ENCODE peak calls at places on chromosome 13, in nine cellular contexts. P is head of caudate nucleus; L is GOT3; U is GM18507; V is EH; H is activated naive CD4-positive, alpha-beta T cell; Z is A549; Q is MM.1S; E is CD8-positive, alpha-beta T cell. N is an unnamed sample.

GRCh38 chr13:109517516-109517915 is 268.9 kb downstream of the IRS2 start:
- DNase-seq in P (no peak), L (no peak), U (no peak), V (no peak), H (no peak), Z (no peak), Q (no peak), E (no peak), N (no peak)

GRCh38 chr13:36674337-36675212 is 755 bp downstream of the SERTM1 start:
- DNase-seq in P (no peak), L (no peak), U (no peak), V (no peak), H (no peak), Z (no peak), Q (no peak), E (no peak), N (no peak)

GRCh38 chr13:111508902-111509509 is 188.6 kb downstream of the TEX29 start:
- DNase-seq in P (peak; percentile 33), L (no peak), U (no peak), V (no peak), H (no peak), Z (no peak), Q (no peak), E (no peak), N (no peak)

GRCh38 chr13:28548872-28549271 is 53.9 kb upstream of the FLT1 start:
- DNase-seq in P (no peak), L (no peak), U (no peak), V (peak; percentile 41), H (no peak), Z (no peak), Q (no peak), E (no peak), N (no peak)

GRCh38 chr13:28001049-28001448 is 12.6 kb upstream of the URAD start:
- DNase-seq in P (no peak), L (no peak), U (no peak), V (no peak), H (no peak), Z (no peak), Q (no peak), E (no peak), N (no peak)

GRCh38 chr13:74986609-74987008 is 495.4 kb downstream of the TBC1D4 start:
- DNase-seq in P (no peak), L (no peak), U (no peak), V (no peak), H (no peak), Z (no peak), Q (no peak), E (no peak), N (no peak)

GRCh38 chr13:76792680-76793334 is 93.4 kb downstream of the KCTD12 start:
- DNase-seq in P (no peak), L (no peak), U (no peak), V (peak; percentile 62), H (no peak), Z (no peak), Q (no peak), E (no peak), N (no peak)

GRCh38 chr13:40692946-40693345 is 26.5 kb upstream of the FOXO1 start:
- DNase-seq in P (no peak), L (no peak), U (no peak), V (peak; percentile 62), H (no peak), Z (no peak), Q (no peak), E (no peak), N (peak; percentile 10)